ENCODE peak calls at places on chromosomes 1 and 21, in ten cellular contexts. One of them, this sample, is unnamed.

GRCh38 chr1:169089776-169090175 is 16.7 kb upstream of the ATP1B1 start:
- DNase-seq in heart left ventricle: no peak
- DNase-seq in upper lobe of right lung: no peak
- DNase-seq in hepatocyte: no peak
- DNase-seq in fibroblast of the aortic adventitia: no peak
- DNase-seq in GM06990: no peak
- DNase-seq in stomach: no peak
- DNase-seq in IMR-90: no peak
- DNase-seq in fibroblast of lung: no peak
- DNase-seq in body of pancreas: no peak
- DNase-seq in this sample: no peak

GRCh38 chr1:116352349-116352813 is 20.7 kb upstream of the ATP1A1 start:
- DNase-seq in GM06990: no peak
- DNase-seq in IMR-90: no peak
- DNase-seq in fibroblast of lung: no peak
- DNase-seq in upper lobe of right lung: no peak
- DNase-seq in stomach: no peak
- DNase-seq in body of pancreas: no peak
- DNase-seq in heart left ventricle: no peak
- DNase-seq in hepatocyte: no peak
- DNase-seq in fibroblast of the aortic adventitia: no peak
- DNase-seq in this sample: no peak

GRCh38 chr21:25790122-25790951 is 55.6 kb downstream of the GABPA start:
- DNase-seq in fibroblast of lung: peak
- DNase-seq in stomach: no peak
- DNase-seq in body of pancreas: no peak
- DNase-seq in hepatocyte: peak
- DNase-seq in fibroblast of the aortic adventitia: peak
- DNase-seq in heart left ventricle: no peak
- DNase-seq in upper lobe of right lung: no peak
- DNase-seq in IMR-90: peak
- DNase-seq in GM06990: no peak
- DNase-seq in this sample: peak

GRCh38 chr1:247054992-247055415 is 23.6 kb downstream of the ZNF670 start:
- DNase-seq in upper lobe of right lung: no peak
- DNase-seq in IMR-90: peak
- DNase-seq in body of pancreas: no peak
- DNase-seq in hepatocyte: peak
- DNase-seq in fibroblast of the aortic adventitia: peak
- DNase-seq in fibroblast of lung: peak
- DNase-seq in GM06990: no peak
- DNase-seq in heart left ventricle: no peak
- DNase-seq in stomach: peak
- DNase-seq in this sample: peak

GRCh38 chr1:26991310-26992116 is 2.0 kb upstream of the TRNP1 start:
- DNase-seq in heart left ventricle: no peak
- DNase-seq in fibroblast of lung: peak
- DNase-seq in fibroblast of the aortic adventitia: no peak
- DNase-seq in hepatocyte: peak
- DNase-seq in upper lobe of right lung: no peak
- DNase-seq in GM06990: no peak
- DNase-seq in body of pancreas: no peak
- DNase-seq in stomach: no peak
- DNase-seq in IMR-90: peak
- DNase-seq in this sample: no peak

GRCh38 chr1:231807498-231807897 is 180.9 kb downstream of the DISC1 start:
- DNase-seq in hepatocyte: no peak
- DNase-seq in fibroblast of the aortic adventitia: peak
- DNase-seq in stomach: no peak
- DNase-seq in upper lobe of right lung: no peak
- DNase-seq in body of pancreas: no peak
- DNase-seq in GM06990: no peak
- DNase-seq in fibroblast of lung: peak
- DNase-seq in heart left ventricle: no peak
- DNase-seq in IMR-90: no peak
- DNase-seq in this sample: peak

GRCh38 chr1:154840557-154841176 is 29.4 kb downstream of the KCNN3 start:
- DNase-seq in body of pancreas: no peak
- DNase-seq in GM06990: no peak
- DNase-seq in IMR-90: peak
- DNase-seq in upper lobe of right lung: no peak
- DNase-seq in fibroblast of the aortic adventitia: no peak
- DNase-seq in fibroblast of lung: no peak
- DNase-seq in stomach: no peak
- DNase-seq in hepatocyte: no peak
- DNase-seq in heart left ventricle: no peak
- DNase-seq in this sample: peak

GRCh38 chr1:54556110-54556509 is 8.1 kb downstream of the ACOT11 start:
- DNase-seq in GM06990: no peak
- DNase-seq in fibroblast of the aortic adventitia: no peak
- DNase-seq in fibroblast of lung: no peak
- DNase-seq in hepatocyte: no peak
- DNase-seq in body of pancreas: no peak
- DNase-seq in IMR-90: no peak
- DNase-seq in heart left ventricle: no peak
- DNase-seq in upper lobe of right lung: no peak
- DNase-seq in stomach: no peak
- DNase-seq in this sample: no peak

GRCh38 chr1:207500306-207500705 is 4.3 kb downstream of the CR1 start:
- DNase-seq in fibroblast of the aortic adventitia: no peak
- DNase-seq in upper lobe of right lung: no peak
- DNase-seq in GM06990: no peak
- DNase-seq in IMR-90: no peak
- DNase-seq in hepatocyte: no peak
- DNase-seq in stomach: no peak
- DNase-seq in heart left ventricle: no peak
- DNase-seq in fibroblast of lung: no peak
- DNase-seq in body of pancreas: no peak
- DNase-seq in this sample: no peak

GRCh38 chr1:183685112-183685713 is 32.1 kb upstream of the APOBEC4 start:
- DNase-seq in hepatocyte: peak
- DNase-seq in GM06990: no peak
- DNase-seq in fibroblast of lung: peak
- DNase-seq in heart left ventricle: no peak
- DNase-seq in fibroblast of the aortic adventitia: peak
- DNase-seq in upper lobe of right lung: no peak
- DNase-seq in stomach: peak
- DNase-seq in IMR-90: peak
- DNase-seq in body of pancreas: peak
- DNase-seq in this sample: peak

GRCh38 chr21:15054606-15055239 is 10.1 kb downstream of the NRIP1 start:
- DNase-seq in heart left ventricle: no peak
- DNase-seq in GM06990: no peak
- DNase-seq in body of pancreas: no peak
- DNase-seq in IMR-90: no peak
- DNase-seq in upper lobe of right lung: no peak
- DNase-seq in fibroblast of lung: no peak
- DNase-seq in fibroblast of the aortic adventitia: no peak
- DNase-seq in stomach: no peak
- DNase-seq in hepatocyte: no peak
- DNase-seq in this sample: no peak

GRCh38 chr1:13943055-13943454 is 243.1 kb downstream of the PRDM2 start:
- DNase-seq in heart left ventricle: no peak
- DNase-seq in upper lobe of right lung: no peak
- DNase-seq in body of pancreas: no peak
- DNase-seq in fibroblast of the aortic adventitia: no peak
- DNase-seq in IMR-90: no peak
- DNase-seq in GM06990: no peak
- DNase-seq in fibroblast of lung: no peak
- DNase-seq in stomach: no peak
- DNase-seq in hepatocyte: no peak
- DNase-seq in this sample: no peak

GRCh38 chr1:225343618-225344017 is 84.2 kb downstream of the LBR start:
- DNase-seq in fibroblast of lung: peak
- DNase-seq in heart left ventricle: no peak
- DNase-seq in stomach: no peak
- DNase-seq in GM06990: no peak
- DNase-seq in fibroblast of the aortic adventitia: peak
- DNase-seq in upper lobe of right lung: no peak
- DNase-seq in IMR-90: peak
- DNase-seq in hepatocyte: no peak
- DNase-seq in body of pancreas: no peak
- DNase-seq in this sample: peak

GRCh38 chr1:208273386-208274021 is 29.3 kb upstream of the PLXNA2 start:
- DNase-seq in fibroblast of the aortic adventitia: no peak
- DNase-seq in GM06990: no peak
- DNase-seq in heart left ventricle: no peak
- DNase-seq in hepatocyte: no peak
- DNase-seq in stomach: no peak
- DNase-seq in IMR-90: no peak
- DNase-seq in body of pancreas: no peak
- DNase-seq in fibroblast of lung: no peak
- DNase-seq in upper lobe of right lung: no peak
- DNase-seq in this sample: no peak

GRCh38 chr1:193187114-193187513 is 701 bp upstream of the B3GALT2 start:
- DNase-seq in fibroblast of lung: peak
- DNase-seq in fibroblast of the aortic adventitia: no peak
- DNase-seq in heart left ventricle: no peak
- DNase-seq in IMR-90: no peak
- DNase-seq in GM06990: no peak
- DNase-seq in upper lobe of right lung: no peak
- DNase-seq in stomach: no peak
- DNase-seq in body of pancreas: no peak
- DNase-seq in hepatocyte: no peak
- DNase-seq in this sample: no peak

GRCh38 chr21:46029201-46029924 is 47.8 kb downstream of the COL6A1 start:
- DNase-seq in heart left ventricle: no peak
- DNase-seq in fibroblast of lung: peak
- DNase-seq in upper lobe of right lung: no peak
- DNase-seq in stomach: no peak
- DNase-seq in fibroblast of the aortic adventitia: peak
- DNase-seq in IMR-90: peak
- DNase-seq in hepatocyte: peak
- DNase-seq in body of pancreas: no peak
- DNase-seq in GM06990: no peak
- DNase-seq in this sample: no peak

GRCh38 chr21:45768741-45769049 is 125.2 kb downstream of the PCBP3 start:
- DNase-seq in upper lobe of right lung: no peak
- DNase-seq in fibroblast of lung: no peak
- DNase-seq in GM06990: no peak
- DNase-seq in stomach: no peak
- DNase-seq in IMR-90: no peak
- DNase-seq in body of pancreas: no peak
- DNase-seq in heart left ventricle: no peak
- DNase-seq in fibroblast of the aortic adventitia: no peak
- DNase-seq in hepatocyte: no peak
- DNase-seq in this sample: no peak

GRCh38 chr1:227887697-227888403 is 59.9 kb downstream of the WNT9A start:
- DNase-seq in IMR-90: no peak
- DNase-seq in heart left ventricle: peak
- DNase-seq in body of pancreas: peak
- DNase-seq in upper lobe of right lung: peak
- DNase-seq in fibroblast of the aortic adventitia: no peak
- DNase-seq in GM06990: no peak
- DNase-seq in stomach: peak
- DNase-seq in fibroblast of lung: peak
- DNase-seq in hepatocyte: peak
- DNase-seq in this sample: no peak

GRCh38 chr1:115329965-115330364 is 8.1 kb downstream of the NGF start:
- DNase-seq in heart left ventricle: no peak
- DNase-seq in fibroblast of lung: peak
- DNase-seq in fibroblast of the aortic adventitia: peak
- DNase-seq in IMR-90: peak
- DNase-seq in hepatocyte: no peak
- DNase-seq in upper lobe of right lung: no peak
- DNase-seq in GM06990: no peak
- DNase-seq in stomach: no peak
- DNase-seq in body of pancreas: no peak
- DNase-seq in this sample: peak

GRCh38 chr1:42081475-42081874 is 71.7 kb upstream of the GUCA2B start:
- DNase-seq in hepatocyte: peak
- DNase-seq in fibroblast of the aortic adventitia: no peak
- DNase-seq in body of pancreas: peak
- DNase-seq in stomach: peak
- DNase-seq in GM06990: no peak
- DNase-seq in upper lobe of right lung: no peak
- DNase-seq in IMR-90: no peak
- DNase-seq in fibroblast of lung: no peak
- DNase-seq in heart left ventricle: no peak
- DNase-seq in this sample: no peak
- H3K4me3 ChIP-seq in hepatocyte: no peak
- H3K4me3 ChIP-seq in fibroblast of the aortic adventitia: no peak
- H3K4me3 ChIP-seq in body of pancreas: no peak
- H3K4me3 ChIP-seq in stomach: no peak
- H3K4me3 ChIP-seq in GM06990: no peak
- H3K4me3 ChIP-seq in upper lobe of right lung: no peak
- H3K4me3 ChIP-seq in IMR-90: no peak
- H3K4me3 ChIP-seq in fibroblast of lung: no peak
- H3K4me3 ChIP-seq in heart left ventricle: no peak
- H3K4me3 ChIP-seq in this sample: no peak

GRCh38 chr1:211534545-211535291 is 42.8 kb upstream of the RD3 start:
- DNase-seq in IMR-90: no peak
- DNase-seq in heart left ventricle: no peak
- DNase-seq in fibroblast of lung: no peak
- DNase-seq in body of pancreas: no peak
- DNase-seq in GM06990: no peak
- DNase-seq in stomach: no peak
- DNase-seq in upper lobe of right lung: no peak
- DNase-seq in fibroblast of the aortic adventitia: no peak
- DNase-seq in hepatocyte: no peak
- DNase-seq in this sample: no peak
- TF ChIP-seq CTCF in IMR-90: no peak
- TF ChIP-seq CTCF in heart left ventricle: no peak
- TF ChIP-seq CTCF in fibroblast of lung: no peak
- TF ChIP-seq CTCF in body of pancreas: no peak
- TF ChIP-seq CTCF in GM06990: no peak
- TF ChIP-seq CTCF in stomach: no peak
- TF ChIP-seq CTCF in upper lobe of right lung: no peak
- TF ChIP-seq CTCF in fibroblast of the aortic adventitia: no peak
- TF ChIP-seq CTCF in hepatocyte: no peak
- TF ChIP-seq CTCF in this sample: no peak

DNA sequence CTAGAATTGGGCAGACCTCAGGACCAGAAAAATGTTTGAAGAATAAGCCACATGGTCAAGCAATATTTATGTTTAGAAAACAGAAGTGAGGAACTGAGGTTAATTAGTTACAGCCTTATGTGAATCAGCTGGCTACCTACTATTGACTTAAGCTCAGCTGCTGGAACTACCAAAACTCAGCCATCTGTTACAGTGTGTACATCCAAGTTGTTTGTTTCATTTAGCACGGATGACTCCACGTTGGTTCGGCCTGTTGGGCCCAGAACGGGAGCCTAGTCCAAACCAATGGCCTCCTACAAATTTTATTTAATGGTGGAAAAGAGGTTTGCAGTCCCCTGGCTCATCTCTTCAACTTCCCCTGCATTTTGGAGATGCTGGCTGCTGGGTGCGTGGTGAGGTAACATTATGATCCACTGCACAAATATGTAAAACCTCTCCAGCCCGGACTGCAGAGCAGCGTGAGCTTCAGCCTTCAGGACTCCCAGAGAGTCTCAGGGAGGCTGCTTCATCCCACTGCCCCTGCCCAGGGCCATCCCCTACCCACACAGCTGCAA is 143.4 kb downstream of the ZZZ3 start:
- DNase-seq in body of pancreas: no peak
- DNase-seq in upper lobe of right lung: no peak
- DNase-seq in IMR-90: peak
- DNase-seq in GM06990: no peak
- DNase-seq in fibroblast of lung: peak
- DNase-seq in heart left ventricle: no peak
- DNase-seq in stomach: no peak
- DNase-seq in hepatocyte: peak
- DNase-seq in fibroblast of the aortic adventitia: peak
- DNase-seq in this sample: peak
- H3K4me3 ChIP-seq in body of pancreas: no peak
- H3K4me3 ChIP-seq in upper lobe of right lung: no peak
- H3K4me3 ChIP-seq in IMR-90: no peak
- H3K4me3 ChIP-seq in GM06990: no peak
- H3K4me3 ChIP-seq in fibroblast of lung: no peak
- H3K4me3 ChIP-seq in heart left ventricle: no peak
- H3K4me3 ChIP-seq in stomach: no peak
- H3K4me3 ChIP-seq in hepatocyte: no peak
- H3K4me3 ChIP-seq in fibroblast of the aortic adventitia: no peak
- H3K4me3 ChIP-seq in this sample: no peak

GRCh38 chr1:89405275-89405929 is 41.5 kb downstream of the GBP6 start:
- DNase-seq in GM06990: no peak
- DNase-seq in IMR-90: no peak
- DNase-seq in stomach: no peak
- DNase-seq in body of pancreas: no peak
- DNase-seq in fibroblast of lung: no peak
- DNase-seq in upper lobe of right lung: no peak
- DNase-seq in fibroblast of the aortic adventitia: no peak
- DNase-seq in hepatocyte: no peak
- DNase-seq in heart left ventricle: no peak
- DNase-seq in this sample: no peak
- TF ChIP-seq CTCF in GM06990: no peak
- TF ChIP-seq CTCF in IMR-90: no peak
- TF ChIP-seq CTCF in stomach: no peak
- TF ChIP-seq CTCF in body of pancreas: no peak
- TF ChIP-seq CTCF in fibroblast of lung: no peak
- TF ChIP-seq CTCF in upper lobe of right lung: no peak
- TF ChIP-seq CTCF in fibroblast of the aortic adventitia: no peak
- TF ChIP-seq CTCF in hepatocyte: no peak
- TF ChIP-seq CTCF in heart left ventricle: no peak
- TF ChIP-seq CTCF in this sample: no peak

This sample was measured in cardiac fibroblast.